ENCODE peak calls at places on chromosome 3, in ten cellular contexts. Y is left ventricle myocardium superior; L is CD14-positive monocyte; D is hypothalamus; V is foreskin keratinocyte; O is stimulated activated CD4-positive, alpha-beta T cell treated with anti-CD3 and anti-CD28 coated beads, Interleukin-1b, Interleukin-23, amount 100 ng/mL, for 48 hours; W is COR-L47; F is NCI-H1048; K is HEK293T; G is GM23248. Q is an unnamed sample.

GRCh38 chr3:165206454-165207266 is 10.5 kb upstream of the SLITRK3 start:
- DNase-seq in Y (peak; percentile 85), L (no peak), D (peak; percentile 36), V (peak; percentile 70), O (peak; percentile 32), W (peak; percentile 83), F (peak; percentile 70), K (peak; percentile 73), G (peak; percentile 93), Q (peak; percentile 26)

GRCh38 chr3:115245437-115245836 is 98.3 kb upstream of the ZBTB20 start:
- DNase-seq in Y (no peak), L (no peak), D (no peak), V (peak; percentile 89), O (no peak), W (no peak), F (no peak), K (no peak), G (peak; percentile 95), Q (peak; percentile 70)

GRCh38 chr3:137808015-137808414 is 43.9 kb downstream of the SOX14 start:
- DNase-seq in Y (no peak), L (no peak), D (no peak), V (no peak), O (no peak), W (no peak), F (no peak), K (no peak), G (no peak), Q (no peak)

GRCh38 chr3:115916866-115917265 is 293.6 kb downstream of the GAP43 start:
- DNase-seq in Y (no peak), L (no peak), D (no peak), V (no peak), O (no peak), W (no peak), F (no peak), K (no peak), G (no peak), Q (no peak)

GRCh38 chr3:169923189-169923588 is 11.8 kb downstream of the SAMD7 start:
- DNase-seq in Y (peak; percentile 86), L (no peak), D (no peak), V (no peak), O (no peak), W (peak; percentile 100), F (no peak), K (no peak), G (no peak), Q (no peak)

GRCh38 chr3:52873433-52874159 is 23.8 kb downstream of the STIMATE start:
- DNase-seq in Y (no peak), L (no peak), D (no peak), V (no peak), O (no peak), W (no peak), F (no peak), K (no peak), G (peak; percentile 65), Q (no peak)

GRCh38 chr3:155386817-155387403 is 93.4 kb upstream of the STRIT1 start:
- DNase-seq in Y (no peak), L (no peak), D (no peak), V (no peak), O (no peak), W (no peak), F (no peak), K (no peak), G (no peak), Q (no peak)

GRCh38 chr3:126749931-126750759 is 46.1 kb downstream of the CHCHD6 start:
- DNase-seq in Y (no peak), L (no peak), D (no peak), V (no peak), O (no peak), W (no peak), F (no peak), K (no peak), G (no peak), Q (no peak)

GRCh38 chr3:186949281-186949982 is 19.1 kb downstream of the ST6GAL1 start:
- DNase-seq in Y (peak; percentile 52), L (no peak), D (no peak), V (peak; percentile 71), O (no peak), W (no peak), F (no peak), K (no peak), G (peak; percentile 58), Q (no peak)

GRCh38 chr3:94735354-94735753 is 672.5 kb downstream of the NSUN3 start:
- DNase-seq in Y (no peak), L (no peak), D (no peak), V (no peak), O (no peak), W (no peak), F (no peak), K (no peak), G (no peak), Q (no peak)

GRCh38 chr3:196754215-196754937 is 14.7 kb downstream of the PAK2 start:
- DNase-seq in Y (no peak), L (no peak), D (no peak), V (no peak), O (no peak), W (no peak), F (no peak), K (no peak), G (no peak), Q (no peak)

GRCh38 chr3:108620250-108620649 is 30.7 kb downstream of the DZIP3 start:
- DNase-seq in Y (no peak), L (no peak), D (no peak), V (no peak), O (no peak), W (no peak), F (no peak), K (no peak), G (no peak), Q (no peak)

GRCh38 chr3:106338582-106339219 is 469.9 kb upstream of the CBLB start:
- DNase-seq in Y (no peak), L (no peak), D (no peak), V (no peak), O (no peak), W (no peak), F (no peak), K (no peak), G (no peak), Q (no peak)

GRCh38 chr3:141875374-141875892 is 1.0 kb upstream of the ATP1B3 start:
- DNase-seq in Y (peak; percentile 88), L (peak; percentile 80), D (peak; percentile 56), V (peak; percentile 73), O (peak; percentile 85), W (peak; percentile 81), F (peak; percentile 58), K (peak; percentile 81), G (peak; percentile 93), Q (no peak)

GRCh38 chr3:34005886-34006285 is 207.5 kb downstream of the PDCD6IP start:
- DNase-seq in Y (no peak), L (no peak), D (no peak), V (no peak), O (no peak), W (no peak), F (no peak), K (no peak), G (peak; percentile 82), Q (no peak)

GRCh38 chr3:158395421-158395820 is 175.6 kb upstream of the MLF1 start:
- DNase-seq in Y (no peak), L (no peak), D (no peak), V (peak; percentile 78), O (no peak), W (no peak), F (no peak), K (no peak), G (no peak), Q (peak; percentile 27)

GRCh38 chr3:69962053-69962452 is 37.5 kb upstream of the SAMMSON start:
- DNase-seq in Y (no peak), L (no peak), D (no peak), V (no peak), O (no peak), W (no peak), F (no peak), K (no peak), G (no peak), Q (no peak)

GRCh38 chr3:191361456-191361855 is 31.1 kb upstream of the UTS2B start:
- DNase-seq in Y (no peak), L (no peak), D (no peak), V (no peak), O (no peak), W (no peak), F (no peak), K (no peak), G (no peak), Q (no peak)

GRCh38 chr3:158765518-158766205 is 33.4 kb upstream of the RARRES1 start:
- DNase-seq in Y (no peak), L (no peak), D (no peak), V (no peak), O (no peak), W (no peak), F (no peak), K (no peak), G (no peak), Q (no peak)

GRCh38 chr3:72439321-72440183 is 408.7 kb downstream of the SHQ1 start:
- DNase-seq in Y (no peak), L (no peak), D (no peak), V (no peak), O (no peak), W (no peak), F (no peak), K (no peak), G (no peak), Q (no peak)

GRCh38 chr3:148601766-148602685 is 95.7 kb upstream of the AGTR1 start:
- DNase-seq in Y (no peak), L (no peak), D (no peak), V (no peak), O (no peak), W (no peak), F (no peak), K (no peak), G (peak; percentile 58), Q (no peak)

GRCh38 chr3:51916418-51916817 is 13.3 kb upstream of the IQCF1 start:
- DNase-seq in Y (no peak), L (no peak), D (no peak), V (no peak), O (no peak), W (no peak), F (no peak), K (no peak), G (peak; percentile 6), Q (no peak)

GRCh38 chr3:196872316-196872715 is 4.6 kb downstream of the SENP5 start:
- DNase-seq in Y (no peak), L (no peak), D (no peak), V (no peak), O (no peak), W (no peak), F (no peak), K (no peak), G (no peak), Q (no peak)

GRCh38 chr3:71537211-71537611 is 46.3 kb downstream of the FOXP1 start:
- DNase-seq in Y (no peak), L (no peak), D (no peak), V (peak; percentile 84), O (no peak), W (no peak), F (no peak), K (no peak), G (peak; percentile 94), Q (no peak)

GRCh38 chr3:184562146-184562861 is 719 bp downstream of the EPHB3 start:
- DNase-seq in Y (no peak), L (no peak), D (no peak), V (no peak), O (no peak), W (peak; percentile 35), F (no peak), K (no peak), G (peak; percentile 66), Q (no peak)

GRCh38 chr3:31235062-31235704 is 297.5 kb upstream of the STT3B start:
- DNase-seq in Y (no peak), L (no peak), D (no peak), V (peak; percentile 73), O (no peak), W (no peak), F (no peak), K (no peak), G (peak; percentile 33), Q (no peak)

GRCh38 chr3:188234172-188234571 is 80.2 kb downstream of the LPP start:
- DNase-seq in Y (no peak), L (no peak), D (no peak), V (no peak), O (no peak), W (no peak), F (no peak), K (no peak), G (peak; percentile 85), Q (no peak)

GRCh38 chr3:57796261-57796660 is 40.2 kb downstream of the SLMAP start:
- DNase-seq in Y (no peak), L (no peak), D (no peak), V (no peak), O (no peak), W (no peak), F (no peak), K (no peak), G (peak; percentile 26), Q (no peak)

Q was measured in epithelial cell of prostate.